ENCODE peak calls at places on chromosome 22, in eight cellular contexts. P is GM06990; S is stimulated activated CD8-positive, alpha-beta memory T cell treated with anti-CD3 and anti-CD28 coated beads, Interleukin-2, amount 100 ng/mL, for 1 hour; Q is activated CD8-positive, alpha-beta memory T cell treated with anti-CD3 and anti-CD28 coated beads for 48 hours; H is KBM-7; K is substantia nigra; I is cardiac muscle cell; C is right lobe of liver. F is an unnamed sample.

GRCh38 chr22:40178417-40179409 is 988 bp downstream of the TNRC6B start:
- DNase-seq in K (peak; percentile 16), Q (no peak), S (no peak), H (peak; percentile 54), P (peak; percentile 33), C (peak; percentile 55), I (peak; percentile 59), F (peak; percentile 48)

GRCh38 chr22:24244144-24244787 is 616 bp downstream of the GGT5 start:
- DNase-seq in C (no peak), I (peak; percentile 83), K (no peak), Q (no peak), P (no peak), S (no peak), H (peak; percentile 63), F (no peak)

GRCh38 chr22:36411589-36412258 is 24.0 kb upstream of the MYH9 start:
- DNase-seq in H (no peak), Q (no peak), K (no peak), C (no peak), I (no peak), S (peak; percentile 18), P (no peak), F (no peak)

GRCh38 chr22:36761553-36762240 is 14.2 kb downstream of the IFT27 start:
- DNase-seq in S (no peak), Q (no peak), P (no peak), C (no peak), H (no peak), I (no peak), K (no peak), F (no peak)

GRCh38 chr22:37312549-37313183 is 30.4 kb downstream of the CYTH4 start:
- DNase-seq in K (no peak), H (no peak), I (no peak), C (no peak), S (no peak), P (no peak), Q (no peak), F (no peak)

GRCh38 chr22:37201066-37201820 is 11.0 kb downstream of the SSTR3 start:
- DNase-seq in I (no peak), H (no peak), K (no peak), P (no peak), C (no peak), S (no peak), Q (no peak), F (no peak)

GRCh38 chr22:30208631-30209603 is 37.6 kb downstream of the LIF start:
- DNase-seq in Q (no peak), P (no peak), S (no peak), I (peak; percentile 96), K (no peak), H (no peak), C (no peak), F (no peak)

GRCh38 chr22:37002633-37003032 is 16.6 kb downstream of the TST start:
- DNase-seq in H (no peak), K (no peak), C (peak; percentile 37), I (peak; percentile 14), P (no peak), S (no peak), Q (no peak), F (no peak)

GRCh38 chr22:46108564-46109473 is 41.5 kb upstream of the PPARA start:
- DNase-seq in Q (no peak), P (no peak), C (peak; percentile 80), H (peak; percentile 23), S (no peak), I (peak; percentile 48), K (no peak), F (no peak)

GRCh38 chr22:45084400-45084920 is 74.7 kb upstream of the PHF21B start:
- DNase-seq in I (no peak), C (no peak), P (no peak), K (no peak), S (no peak), Q (no peak), H (no peak), F (no peak)

GRCh38 chr22:49936018-49936972 is 17.9 kb downstream of the CRELD2 start:
- DNase-seq in P (peak; percentile 96), S (peak; percentile 87), C (peak; percentile 91), K (peak; percentile 62), I (peak; percentile 92), H (peak; percentile 85), Q (peak; percentile 99), F (peak; percentile 83)